ENCODE peak calls at places on chromosomes 4 and X, in four cellular contexts. One of them, this sample, is unnamed.

GRCh38 chr4:147546341-147546740 is 65.4 kb downstream of the EDNRA start:
- DNase-seq in HCT116: no peak
- DNase-seq in SK-N-SH: no peak
- DNase-seq in HepG2: no peak
- DNase-seq in this sample: no peak

GRCh38 chrX:147891886-147892285 is 19.8 kb upstream of the FMR1 start:
- DNase-seq in HCT116: no peak
- DNase-seq in SK-N-SH: no peak
- DNase-seq in HepG2: no peak
- DNase-seq in this sample: no peak

GRCh38 chrX:23118163-23118562 is 118.4 kb downstream of the DDX53 start:
- DNase-seq in HCT116: no peak
- DNase-seq in SK-N-SH: no peak
- DNase-seq in HepG2: no peak
- DNase-seq in this sample: no peak

GRCh38 chr4:85787133-85787532 is 312.2 kb downstream of the ARHGAP24 start:
- DNase-seq in HCT116: no peak
- DNase-seq in SK-N-SH: no peak
- DNase-seq in HepG2: no peak
- DNase-seq in this sample: no peak

GRCh38 chr4:82594466-82594865 is 32.7 kb upstream of the TMEM150C start:
- DNase-seq in HCT116: no peak
- DNase-seq in SK-N-SH: no peak
- DNase-seq in HepG2: no peak
- DNase-seq in this sample: no peak

GRCh38 chr4:139603576-139604387 is 47.8 kb upstream of the SETD7 start:
- DNase-seq in HCT116: peak
- DNase-seq in SK-N-SH: peak
- DNase-seq in HepG2: peak
- DNase-seq in this sample: peak

GRCh38 chrX:19640693-19641374 is 125.5 kb upstream of the MAP3K15 start:
- DNase-seq in HCT116: no peak
- DNase-seq in SK-N-SH: no peak
- DNase-seq in HepG2: no peak
- DNase-seq in this sample: no peak

GRCh38 chrX:136819026-136819425 is 38.3 kb upstream of the ARHGEF6 start:
- DNase-seq in HCT116: no peak
- DNase-seq in SK-N-SH: no peak
- DNase-seq in HepG2: no peak
- DNase-seq in this sample: peak

GRCh38 chrX:108484251-108484650 is 44.6 kb downstream of the COL4A5 start:
- DNase-seq in HCT116: no peak
- DNase-seq in SK-N-SH: no peak
- DNase-seq in HepG2: no peak
- DNase-seq in this sample: no peak

GRCh38 chrX:107701493-107702121 is 73.3 kb downstream of the PRPS1 start:
- DNase-seq in HCT116: no peak
- DNase-seq in SK-N-SH: no peak
- DNase-seq in HepG2: no peak
- DNase-seq in this sample: no peak

GRCh38 chr4:47838445-47838844 is 578 bp upstream of the CORIN start:
- DNase-seq in HCT116: no peak
- DNase-seq in SK-N-SH: no peak
- DNase-seq in HepG2: no peak
- DNase-seq in this sample: no peak
- TF ChIP-seq ELF1 in HCT116: no peak
- TF ChIP-seq ELF1 in SK-N-SH: no peak
- TF ChIP-seq ELF1 in HepG2: no peak
- TF ChIP-seq ELF1 in this sample: no peak

GRCh38 chrX:137855490-137855889 is 289.6 kb downstream of the ZIC3 start:
- DNase-seq in HCT116: no peak
- DNase-seq in SK-N-SH: no peak
- DNase-seq in HepG2: no peak
- DNase-seq in this sample: no peak
- TF ChIP-seq CTCF in HCT116: no peak
- TF ChIP-seq CTCF in SK-N-SH: no peak
- TF ChIP-seq CTCF in HepG2: no peak
- TF ChIP-seq CTCF in this sample: no peak

DNA sequence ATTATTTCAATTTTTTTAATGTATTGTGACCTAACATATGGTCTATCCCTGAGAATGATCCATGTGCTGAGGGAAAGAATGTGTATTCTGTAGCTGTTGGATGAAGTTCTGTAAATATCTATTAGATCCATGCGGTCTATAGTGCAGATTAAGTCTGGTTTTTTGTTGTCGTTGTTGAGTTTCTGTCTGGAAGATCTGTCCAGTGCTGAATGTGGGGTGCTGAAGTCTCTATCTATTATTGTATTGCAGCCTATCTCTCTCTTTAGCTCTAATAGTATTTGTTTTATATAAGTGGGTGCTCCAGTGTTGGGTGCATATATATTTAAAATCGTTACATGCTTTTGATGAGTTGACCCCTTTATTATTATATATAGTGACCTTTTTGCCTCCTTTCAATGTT is 26.2 kb upstream of the PAGE3 start:
- DNase-seq in HCT116: no peak
- DNase-seq in SK-N-SH: no peak
- DNase-seq in HepG2: no peak
- DNase-seq in this sample: no peak
- TF ChIP-seq ELF1 in HCT116: no peak
- TF ChIP-seq ELF1 in SK-N-SH: no peak
- TF ChIP-seq ELF1 in HepG2: no peak
- TF ChIP-seq ELF1 in this sample: no peak

GRCh38 chrX:150587585-150588503 is 19.4 kb downstream of the MTM1 start:
- DNase-seq in HCT116: no peak
- DNase-seq in SK-N-SH: peak
- DNase-seq in HepG2: no peak
- DNase-seq in this sample: peak
- TF ChIP-seq CTCF in HCT116: peak
- TF ChIP-seq CTCF in SK-N-SH: peak
- TF ChIP-seq CTCF in HepG2: peak
- TF ChIP-seq CTCF in this sample: peak

This sample was measured in K562.